ENCODE peak calls at places on chromosome 20, in four cellular contexts. Y is A549, M is pancreas, C is esophagus muscularis mucosa. W is an unnamed sample.
A peak's percentile ranks its signal among the peaks of the same experiment; 100 is the strongest.

GRCh38 chr20:47318027-47318595 is 38.4 kb downstream of the ZMYND8 start:
- DNase-seq in C (no peak), Y (no peak), M (no peak), W (peak; percentile 32)

GRCh38 chr20:37873909-37874308 is 29.0 kb upstream of the VSTM2L start:
- DNase-seq in Y (no peak), C (no peak), M (peak; percentile 41), W (no peak)

GRCh38 chr20:50691585-50692552 is 527 bp upstream of the RIPOR3 start:
- DNase-seq in Y (no peak), M (no peak), C (no peak), W (no peak)

GRCh38 chr20:17990278-17990972 is 21.6 kb downstream of the MGME1 start:
- DNase-seq in Y (no peak), C (no peak), M (no peak), W (no peak)

GRCh38 chr20:24487648-24488047 is 18.2 kb downstream of the SYNDIG1 start:
- DNase-seq in M (no peak), C (no peak), Y (no peak), W (no peak)

GRCh38 chr20:12111431-12112088 is 193.9 kb downstream of the BTBD3 start:
- DNase-seq in M (no peak), C (no peak), Y (no peak), W (no peak)

GRCh38 chr20:44342240-44342639 is 5.4 kb downstream of the R3HDML start:
- DNase-seq in Y (no peak), M (no peak), C (no peak), W (no peak)

GRCh38 chr20:15875446-15875845 is 697.8 kb downstream of the KIF16B start:
- DNase-seq in Y (no peak), C (no peak), M (no peak), W (no peak)

GRCh38 chr20:23629017-23629541 is 8.7 kb downstream of the CST3 start:
- DNase-seq in C (peak; percentile 91), M (no peak), Y (peak; percentile 68), W (peak; percentile 52)

GRCh38 chr20:50744143-50744792 is 12.9 kb downstream of the PARD6B start:
- DNase-seq in C (no peak), M (no peak), Y (peak; percentile 84), W (peak; percentile 61)

GRCh38 chr20:40551125-40551530 is 137.9 kb downstream of the MAFB start:
- DNase-seq in M (no peak), C (no peak), Y (no peak), W (no peak)

GRCh38 chr20:34415079-34415478 is 52.0 kb downstream of the ITCH start:
- DNase-seq in C (no peak), M (no peak), Y (no peak), W (no peak)

GRCh38 chr20:45934046-45934586 is 367 bp upstream of the PCIF1 start:
- DNase-seq in Y (peak; percentile 54), M (peak; percentile 75), C (no peak), W (peak; percentile 76)

GRCh38 chr20:59912609-59913008 is 20.8 kb downstream of the SYCP2 start:
- DNase-seq in M (no peak), C (no peak), Y (no peak), W (no peak)

GRCh38 chr20:59908855-59909254 is 24.6 kb downstream of the SYCP2 start:
- DNase-seq in Y (no peak), C (no peak), M (no peak), W (no peak)

DNA sequence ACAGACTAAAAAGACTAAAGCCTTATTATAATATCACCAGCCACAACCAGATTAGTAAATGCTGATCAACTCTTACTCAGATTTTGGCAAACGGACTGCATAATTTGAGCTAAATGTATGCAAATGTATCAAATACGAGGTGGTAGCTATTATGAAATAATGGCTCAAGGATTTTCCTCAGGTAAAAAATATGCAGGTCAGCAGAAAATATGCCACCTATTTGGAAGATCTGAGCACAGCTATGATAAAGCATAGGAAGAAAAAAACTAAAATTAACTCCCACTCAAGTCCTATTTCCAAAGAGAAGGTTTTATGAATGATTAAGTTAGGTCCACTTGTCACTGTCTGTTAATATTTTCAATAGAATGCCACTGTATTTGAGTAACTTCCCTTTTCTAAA is 22.4 kb downstream of the SYCP2 start:
- DNase-seq in C (no peak), M (no peak), Y (no peak), W (no peak)
- H3K4me3 ChIP-seq in C (no peak overlapping the region), M (no peak overlapping the region), Y (no peak overlapping the region), W (no peak overlapping the region)

GRCh38 chr20:49345538-49345937 is 67.7 kb upstream of the ZNFX1 start:
- DNase-seq in M (no peak), Y (no peak), C (peak; percentile 93), W (no peak)
- H3K4me3 ChIP-seq in M (no peak overlapping the region), Y (peak overlapping the region; percentile 33), C (no peak overlapping the region), W (no peak overlapping the region)

GRCh38 chr20:1265226-1265915 is 723 bp upstream of the SNPH start:
- DNase-seq in Y (no peak), M (no peak), C (peak; percentile 72), W (no peak)
- H3K4me3 ChIP-seq in Y (peak overlapping the region; percentile 89), M (no peak overlapping the region), C (peak overlapping the region; percentile 96), W (peak overlapping the region; percentile 88)

GRCh38 chr20:63950701-63951397 is 5.4 kb downstream of the UCKL1 start:
- DNase-seq in M (no peak), C (no peak), Y (no peak), W (peak; percentile 69)

GRCh38 chr20:63952769-63953168 is 3.4 kb downstream of the UCKL1 start:
- DNase-seq in C (no peak), Y (no peak), M (no peak), W (no peak)

GRCh38 chr20:63953764-63954429 is 2.3 kb downstream of the UCKL1 start:
- DNase-seq in Y (no peak), M (no peak), C (no peak), W (no peak)

GRCh38 chr20:63952210-63952535 is 4.0 kb downstream of the UCKL1 start:
- DNase-seq in Y (no peak), C (no peak), M (no peak), W (no peak)

GRCh38 chr20:63951398-63952209 is 4.6 kb downstream of the UCKL1 start:
- DNase-seq in M (no peak), C (no peak), Y (no peak), W (peak; percentile 67)
- H3K4me3 ChIP-seq in M (no peak overlapping the region), C (peak overlapping the region; percentile 24), Y (no peak overlapping the region), W (peak overlapping the region; percentile 52)

GRCh38 chr20:36786246-36786645 is 12.7 kb upstream of the DSN1 start:
- DNase-seq in C (no peak), Y (no peak), M (no peak), W (no peak)
- H3K4me3 ChIP-seq in C (no peak overlapping the region), Y (no peak overlapping the region), M (no peak overlapping the region), W (no peak overlapping the region)

DNA sequence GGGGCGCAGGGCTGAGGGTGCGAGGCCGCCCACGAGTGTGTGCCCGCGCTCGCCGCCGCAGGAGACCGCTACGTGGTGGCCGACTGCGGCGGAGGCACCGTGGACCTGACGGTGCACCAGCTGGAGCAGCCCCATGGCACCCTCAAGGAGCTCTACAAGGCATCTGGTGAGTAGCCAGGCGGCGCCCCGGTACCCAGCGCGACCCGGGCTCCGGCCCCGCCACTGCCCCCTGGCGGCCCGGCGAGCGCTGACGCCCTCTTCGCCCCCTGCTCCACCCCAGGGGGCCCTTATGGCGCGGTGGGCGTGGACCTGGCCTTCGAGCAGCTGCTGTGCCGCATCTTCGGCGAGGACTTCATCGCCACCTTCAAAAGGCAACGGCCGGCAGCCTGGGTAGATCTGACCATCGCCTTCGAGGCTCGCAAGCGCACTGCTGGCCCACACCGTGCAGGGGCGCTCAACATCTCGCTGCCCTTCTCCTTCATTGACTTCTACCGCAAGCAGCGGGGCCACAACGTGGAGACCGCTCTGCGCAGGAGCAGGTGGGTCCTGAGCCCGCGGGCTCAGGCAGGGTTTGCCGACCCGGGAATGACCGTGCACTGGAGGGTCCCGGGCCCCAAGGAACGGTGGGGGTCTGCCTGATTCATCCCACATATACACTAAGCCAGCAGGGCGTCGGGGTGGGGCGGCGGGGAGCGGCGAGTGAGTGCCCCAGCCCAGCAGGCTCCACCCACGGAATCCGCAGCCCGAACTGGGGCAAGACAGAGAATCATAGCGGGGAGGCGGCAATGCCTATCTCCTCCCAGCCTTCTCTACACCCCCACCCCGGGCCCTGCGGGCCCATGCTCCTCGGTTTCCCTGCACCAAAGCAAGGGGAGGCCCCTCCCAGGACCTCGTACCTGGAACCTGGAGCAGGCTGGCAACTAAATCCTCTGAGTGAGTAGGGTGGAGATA is 17.5 kb downstream of the HSPA12B start:
- DNase-seq in C (no peak), Y (peak; percentile 98), M (peak; percentile 81), W (no peak)
- H3K4me3 ChIP-seq in C (peak overlapping the region; percentile 7), Y (peak overlapping the region; percentile 61), M (no peak overlapping the region), W (no peak overlapping the region)

GRCh38 chr20:64084209-64085152 is at the start of gene LKAAEAR1:
- DNase-seq in Y (no peak), C (no peak), M (no peak), W (no peak)
- H3K4me3 ChIP-seq in Y (peak within 1 kb of the TSS; percentile 71), C (peak within 1 kb of the TSS; percentile 58), M (peak within 1 kb of the TSS; percentile 48), W (peak within 1 kb of the TSS; percentile 51)